ENCODE peak calls at places on chromosomes 2 and 18, in four cellular contexts. G is naive B cell; D is activated CD4-positive, CD25-positive, alpha-beta regulatory T cell; A is brain microvascular endothelial cell. W is an unnamed sample.

GRCh38 chr18:6022089-6022444 is 126.7 kb upstream of the TMEM200C start:
- DNase-seq in A (no peak), G (no peak), D (no peak), W (no peak)

GRCh38 chr2:68771211-68771721 is 36.7 kb downstream of the ARHGAP25 start:
- DNase-seq in G (no peak), A (peak), D (no peak), W (no peak)

GRCh38 chr2:181223239-181223638 is 233.9 kb upstream of the ITGA4 start:
- DNase-seq in A (no peak), D (no peak), G (no peak), W (no peak)

GRCh38 chr2:230913812-230914211 is 11.2 kb downstream of the GPR55 start:
- DNase-seq in D (no peak), G (no peak), A (no peak), W (no peak)

GRCh38 chr2:188884051-188884450 is 90.1 kb upstream of the COL3A1 start:
- DNase-seq in G (no peak), D (no peak), A (peak), W (peak)

GRCh38 chr2:204354442-204354856 is 190.8 kb upstream of the PARD3B start:
- DNase-seq in D (no peak), A (peak), G (no peak), W (no peak)

GRCh38 chr2:202723746-202724145 is 89.0 kb downstream of the FAM117B start:
- DNase-seq in G (no peak), A (no peak), D (no peak), W (no peak)

GRCh38 chr2:131077182-131077846 is 15.9 kb downstream of the FAM168B start:
- DNase-seq in G (no peak), D (no peak), A (no peak), W (no peak)

GRCh38 chr2:26141145-26141769 is 31.6 kb upstream of the GAREM2 start:
- DNase-seq in G (no peak), D (no peak), A (no peak), W (no peak)

GRCh38 chr2:71736091-71736878 is 282.9 kb downstream of the DYSF start:
- DNase-seq in D (no peak), G (no peak), A (no peak), W (no peak)

GRCh38 chr2:21890041-21890440 is 766.3 kb downstream of the TDRD15 start:
- DNase-seq in G (no peak), A (no peak), D (no peak), W (no peak)

GRCh38 chr2:24228470-24228869 is 53.6 kb downstream of the FAM228A start:
- DNase-seq in D (no peak), A (no peak), G (no peak), W (no peak)

GRCh38 chr2:221283896-221284295 is 288.2 kb downstream of the EPHA4 start:
- DNase-seq in D (no peak), G (no peak), A (no peak), W (no peak)

GRCh38 chr18:37987901-37988300 is 422.3 kb upstream of the CELF4 start:
- DNase-seq in A (no peak), G (no peak), D (no peak), W (no peak)

GRCh38 chr2:218259099-218259921 is 1.5 kb upstream of the GPBAR1 start:
- DNase-seq in A (peak), G (no peak), D (no peak), W (no peak)

GRCh38 chr2:162915858-162916257 is 77.3 kb upstream of the KCNH7 start:
- DNase-seq in D (no peak), A (no peak), G (no peak), W (no peak)

GRCh38 chr2:126722081-126722480 is 66.1 kb downstream of the GYPC start:
- DNase-seq in D (no peak), G (no peak), A (no peak), W (no peak)

GRCh38 chr2:175227382-175227781 is 45.9 kb upstream of the ATP5MC3 start:
- DNase-seq in D (no peak), A (no peak), G (no peak), W (no peak)

GRCh38 chr2:69065735-69066336 is 52.9 kb downstream of the ANTXR1 start:
- DNase-seq in G (no peak), D (no peak), A (no peak), W (no peak)

GRCh38 chr2:189096769-189097447 is 82.7 kb downstream of the COL5A2 start:
- DNase-seq in D (no peak), A (peak), G (no peak), W (peak)

GRCh38 chr2:230885467-230886130 is 20.9 kb downstream of the ITM2C start:
- DNase-seq in A (peak), D (no peak), G (no peak), W (peak)

GRCh38 chr2:12674644-12675328 is 42.0 kb upstream of the TRIB2 start:
- DNase-seq in A (no peak), G (no peak), D (no peak), W (no peak)

GRCh38 chr2:172285010-172285621 is 142.3 kb upstream of the ITGA6 start:
- DNase-seq in G (no peak), A (peak), D (no peak), W (peak)

GRCh38 chr2:43995733-43996533 is at the start of gene LRPPRC:
- DNase-seq in D (peak), G (peak), A (peak), W (peak)

GRCh38 chr2:62570861-62571698 is 65.1 kb upstream of the TMEM17 start:
- DNase-seq in G (no peak), D (no peak), A (no peak), W (no peak)

GRCh38 chr2:28152585-28153284 is 239.9 kb upstream of the FOSL2 start:
- DNase-seq in G (no peak), A (no peak), D (no peak), W (no peak)

GRCh38 chr2:16617282-16618266 is 48.1 kb downstream of the CYRIA start:
- DNase-seq in D (no peak), A (peak), G (no peak), W (no peak)

GRCh38 chr2:236849508-236849907 is 236.2 kb upstream of the COPS8 start:
- DNase-seq in D (no peak), G (no peak), A (no peak), W (no peak)

GRCh38 chr2:138814123-138814883 is 34.1 kb upstream of the NXPH2 start:
- DNase-seq in D (no peak), G (no peak), A (no peak), W (no peak)

W was measured in AG04450.